ENCODE peak calls at places on chromosomes 5 and 9, in four cellular contexts. H is A673, V is testis, T is psoas muscle. Q is an unnamed sample.

GRCh38 chr5:71922584-71923106 is 184.6 kb upstream of the MAP1B start:
- DNase-seq in H (peak; percentile 18), V (no peak), T (no peak), Q (no peak)

GRCh38 chr5:118620201-118620600 is 368.1 kb downstream of the DTWD2 start:
- DNase-seq in H (no peak), V (no peak), T (no peak), Q (no peak)

GRCh38 chr5:40556811-40557210 is 122.9 kb upstream of the PTGER4 start:
- DNase-seq in H (no peak), V (no peak), T (no peak), Q (no peak)

GRCh38 chr9:21110708-21111576 is 30.7 kb downstream of the IFNW1 start:
- DNase-seq in H (peak; percentile 74), V (no peak), T (no peak), Q (peak; percentile 79)

GRCh38 chr5:109951348-109951747 is 261.6 kb downstream of the MAN2A1 start:
- DNase-seq in H (no peak), V (no peak), T (no peak), Q (no peak)

GRCh38 chr9:86099695-86100364 is 472 bp upstream of the GOLM1 start:
- DNase-seq in H (peak; percentile 45), V (peak; percentile 78), T (peak; percentile 26), Q (peak; percentile 56)

GRCh38 chr5:15521349-15521937 is 21.5 kb downstream of the FBXL7 start:
- DNase-seq in H (no peak), V (no peak), T (no peak), Q (no peak)

GRCh38 chr5:23507278-23507685 is at the start of gene PRDM9:
- DNase-seq in H (peak; percentile 31), V (peak; percentile 86), T (peak; percentile 64), Q (no peak)

GRCh38 chr5:6535594-6535993 is 86.9 kb downstream of the UBE2QL1 start:
- DNase-seq in H (no peak), V (no peak), T (no peak), Q (no peak)

GRCh38 chr5:115657883-115658233 is 32.0 kb upstream of the TMED7 start:
- DNase-seq in H (no peak), V (no peak), T (no peak), Q (no peak)

GRCh38 chr5:78300464-78301045 is 6.1 kb upstream of the AP3B1 start:
- DNase-seq in H (no peak), V (no peak), T (no peak), Q (no peak)

GRCh38 chr9:137632432-137633161 is 13.8 kb downstream of the EHMT1 start:
- DNase-seq in H (peak; percentile 41), V (peak; percentile 36), T (no peak), Q (no peak)

GRCh38 chr9:33506626-33507370 is 17.3 kb upstream of the ANKRD18B start:
- DNase-seq in H (no peak), V (peak; percentile 67), T (no peak), Q (no peak)

GRCh38 chr5:115514220-115514619 is 30.4 kb downstream of the FEM1C start:
- DNase-seq in H (no peak), V (no peak), T (no peak), Q (no peak)

GRCh38 chr9:94139672-94140417 is 55.6 kb downstream of the PTPDC1 start:
- DNase-seq in H (peak; percentile 62), V (peak; percentile 84), T (peak; percentile 89), Q (no peak)

GRCh38 chr5:133818031-133818431 is 150.4 kb downstream of the C5orf15 start:
- DNase-seq in H (no peak), V (peak; percentile 59), T (peak; percentile 78), Q (peak; percentile 27)

GRCh38 chr5:78661691-78662090 is 13.1 kb upstream of the LHFPL2 start:
- DNase-seq in H (no peak), V (no peak), T (no peak), Q (no peak)

GRCh38 chr9:126838055-126838811 is 22.2 kb upstream of the ZBTB34 start:
- DNase-seq in H (no peak), V (no peak), T (no peak), Q (no peak)

GRCh38 chr9:107782381-107782780 is 292.8 kb upstream of the KLF4 start:
- DNase-seq in H (no peak), V (no peak), T (no peak), Q (no peak)

GRCh38 chr9:120845255-120845654 is 2.5 kb upstream of the PSMD5 start:
- DNase-seq in H (no peak), V (no peak), T (no peak), Q (no peak)

GRCh38 chr5:72541501-72542235 is 34.5 kb upstream of the ZNF366 start:
- DNase-seq in H (no peak), V (no peak), T (peak; percentile 23), Q (peak; percentile 43)

GRCh38 chr5:55636711-55637110 is 75.4 kb downstream of the SLC38A9 start:
- DNase-seq in H (no peak), V (no peak), T (peak; percentile 30), Q (peak; percentile 12)

GRCh38 chr9:91786132-91786896 is 163.7 kb downstream of the ROR2 start:
- DNase-seq in H (no peak), V (peak; percentile 4), T (no peak), Q (no peak)

GRCh38 chr9:91790912-91791311 is 159.1 kb downstream of the ROR2 start:
- DNase-seq in H (no peak), V (no peak), T (no peak), Q (no peak)

GRCh38 chr9:91787931-91788330 is 162.1 kb downstream of the ROR2 start:
- DNase-seq in H (no peak), V (no peak), T (no peak), Q (no peak)

GRCh38 chr9:91785403-91785917 is 164.6 kb downstream of the ROR2 start:
- DNase-seq in H (no peak), V (peak; percentile 4), T (no peak), Q (no peak)

DNA sequence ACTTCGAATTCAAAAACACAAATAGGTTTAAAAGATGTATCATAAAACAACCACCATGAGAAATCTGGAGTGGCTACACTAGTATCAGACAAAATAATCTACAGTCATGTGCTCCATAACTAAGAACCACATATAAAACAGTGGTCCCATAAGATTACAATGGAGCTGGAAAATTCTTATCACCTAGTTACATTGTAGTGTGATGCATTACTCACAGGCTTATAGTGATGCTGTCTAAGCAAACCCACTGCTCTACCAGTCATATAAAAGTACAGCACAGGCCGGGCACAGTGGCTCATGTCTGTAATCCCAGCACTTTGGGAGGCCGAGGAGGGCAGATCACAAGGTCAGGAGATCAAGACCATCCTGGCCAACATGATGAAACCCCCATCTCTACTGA is 160.1 kb downstream of the ROR2 start:
- DNase-seq in H (no peak), V (no peak), T (no peak), Q (no peak)
- H3K36me3 ChIP-seq in H (no peaks in the 10 kb centered on the region), V (no peaks in the 10 kb centered on the region), T (no peaks in the 10 kb centered on the region), Q (no peaks in the 10 kb centered on the region)

GRCh38 chr5:154940375-154940771 is 500 bp upstream of the MRPL22 start:
- DNase-seq in H (no peak), V (no peak), T (no peak), Q (no peak)

GRCh38 chr5:154944716-154945115 is 3.8 kb downstream of the MRPL22 start:
- DNase-seq in H (no peak), V (no peak), T (no peak), Q (no peak)

GRCh38 chr5:154937718-154938466 is at the start of gene GEMIN5:
- DNase-seq in H (peak; percentile 91), V (peak; percentile 92), T (peak; percentile 86), Q (peak; percentile 93)

GRCh38 chr5:154943527-154943926 is 2.7 kb downstream of the MRPL22 start:
- DNase-seq in H (no peak), V (no peak), T (no peak), Q (no peak)

DNA sequence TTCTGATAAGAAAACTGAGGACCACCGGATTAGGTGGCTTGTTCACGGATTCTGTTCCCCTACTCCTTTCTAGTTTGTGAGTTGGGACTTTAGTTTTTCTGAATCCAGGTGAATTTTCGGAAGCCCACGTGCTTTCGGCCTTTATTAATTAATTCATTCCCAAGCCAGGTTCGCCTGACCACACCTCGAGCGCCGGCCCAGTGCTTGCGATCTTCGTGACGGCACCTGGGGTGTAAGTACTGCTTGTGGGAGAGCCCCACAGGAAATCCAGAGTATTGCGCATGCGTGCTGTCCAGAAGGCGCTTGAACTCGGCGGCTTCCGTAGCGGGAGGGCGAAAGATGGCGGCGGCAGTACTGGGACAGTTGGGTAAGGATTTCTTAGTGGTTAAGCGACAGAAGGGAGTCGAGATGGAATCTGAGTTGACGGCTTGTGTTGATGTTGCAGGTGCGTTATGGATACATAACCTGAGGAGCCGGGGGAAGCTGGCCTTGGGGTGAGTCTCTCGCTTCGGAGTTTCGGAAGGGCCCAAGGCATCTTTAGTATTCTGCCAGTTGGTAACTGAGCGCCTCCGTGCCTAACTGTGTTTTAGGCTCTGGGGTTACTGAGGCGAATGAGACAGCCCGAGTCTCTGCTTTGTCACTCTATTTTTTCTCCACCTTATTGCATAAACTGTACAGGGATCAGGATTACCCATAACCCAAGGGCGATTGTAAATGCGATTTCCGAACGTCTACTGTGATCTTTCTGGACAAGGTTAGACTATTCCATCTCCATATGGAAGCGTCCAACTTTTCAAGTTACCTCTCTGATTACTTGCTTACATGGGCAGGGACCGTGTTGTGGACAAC is at the start of gene MRPL22:
- DNase-seq in H (peak; percentile 92), V (peak; percentile 92), T (peak; percentile 92), Q (peak; percentile 94)
- TF ChIP-seq CTCF in H (no peak), V (no peak), T (peak; percentile 11), Q (no peak)

GRCh38 chr9:133158695-133159094 is 5.0 kb downstream of the GBGT1 start:
- DNase-seq in H (no peak), V (no peak), T (no peak), Q (no peak)

GRCh38 chr9:133151601-133152525 is 11.9 kb downstream of the GBGT1 start:
- DNase-seq in H (no peak), V (no peak), T (no peak), Q (no peak)

GRCh38 chr9:133154097-133154989 is 9.4 kb downstream of the GBGT1 start:
- DNase-seq in H (no peak), V (no peak), T (no peak), Q (no peak)

GRCh38 chr9:133153227-133154096 is 10.3 kb downstream of the GBGT1 start:
- DNase-seq in H (no peak), V (no peak), T (no peak), Q (no peak)

DNA sequence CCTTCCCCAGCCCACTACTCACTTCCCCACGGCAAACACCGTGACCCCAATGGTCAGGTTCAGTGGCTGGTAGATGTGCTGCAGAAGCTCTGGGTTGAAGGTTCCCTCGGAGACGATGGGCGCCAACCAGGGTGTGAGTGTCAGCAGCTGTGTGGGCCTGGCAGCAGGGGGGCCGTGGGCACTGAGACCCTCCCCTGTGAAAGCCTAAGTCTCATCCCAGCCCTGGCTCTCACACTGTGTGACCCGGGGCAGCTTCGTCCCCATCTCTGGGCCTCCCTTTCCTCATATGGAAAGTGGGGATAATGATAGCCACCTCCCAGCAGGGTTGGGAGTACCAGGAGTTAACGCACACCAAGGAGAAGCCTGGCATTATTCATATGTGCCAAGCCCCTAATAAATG is 8.6 kb downstream of the GBGT1 start:
- DNase-seq in H (no peak), V (no peak), T (no peak), Q (no peak)
- H3K36me3 ChIP-seq in H (no peaks in the 10 kb centered on the region), V (no peaks in the 10 kb centered on the region), T (no peaks in the 10 kb centered on the region), Q (no peaks in the 10 kb centered on the region)

DNA sequence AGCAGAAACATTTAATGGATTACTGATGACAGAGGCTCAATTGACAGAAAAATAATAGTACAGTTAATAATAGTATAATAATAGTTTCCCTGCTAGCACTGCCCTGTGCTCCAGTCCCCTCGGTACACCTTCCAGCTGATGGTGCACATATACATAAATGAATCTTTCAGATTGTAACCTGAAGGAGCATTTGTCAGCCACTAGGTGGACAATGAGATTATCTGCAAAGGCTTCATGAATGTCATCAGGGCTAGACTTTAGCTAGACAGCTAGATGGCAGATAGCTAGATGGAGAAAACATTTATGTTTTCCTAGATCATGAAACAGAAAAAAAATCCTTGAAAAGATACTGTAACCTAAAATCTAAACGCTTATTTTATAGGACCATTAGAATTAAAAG is 304.4 kb upstream of the SMC2 start:
- DNase-seq in H (peak; percentile 3), V (no peak), T (no peak), Q (peak; percentile 16)
- TF ChIP-seq CTCF in H (peak; percentile 17), V (peak; percentile 32), T (peak; percentile 9), Q (peak; percentile 46)

Q was measured in neural progenitor cell.